ENCODE peak calls at places on chromosomes 7 and 10, in ten cellular contexts. O is cardiac muscle cell; K is left ventricle myocardium inferior; A is A549; Q is tibial artery; W is mesendoderm; Z is endodermal cell; G is transverse colon; E is hepatocyte; D is CD8-positive, alpha-beta T cell. I is an unnamed sample.

GRCh38 chr10:88664142-88664541 is at the start of gene LIPF:
- DNase-seq in O (no peak), K (no peak), A (no peak), Q (no peak), W (no peak), Z (no peak), G (no peak), E (no peak), D (no peak), I (no peak)

GRCh38 chr10:17838080-17838634 is 29.0 kb downstream of the MRC1 start:
- DNase-seq in O (peak; percentile 17), K (no peak), A (no peak), Q (no peak), W (no peak), Z (no peak), G (no peak), E (no peak), D (no peak), I (no peak)

GRCh38 chr10:63133787-63134557 is 844 bp downstream of the NRBF2 start:
- DNase-seq in O (peak; percentile 46), K (no peak), A (no peak), Q (no peak), W (peak; percentile 58), Z (no peak), G (no peak), E (no peak), D (no peak), I (no peak)

GRCh38 chr10:31958849-31959248 is 30.2 kb upstream of the ARHGAP12 start:
- DNase-seq in O (no peak), K (no peak), A (no peak), Q (no peak), W (no peak), Z (no peak), G (no peak), E (no peak), D (no peak), I (peak; percentile 30)

GRCh38 chr7:124779194-124779593 is 13.6 kb upstream of the GPR37 start:
- DNase-seq in O (no peak), K (no peak), A (no peak), Q (no peak), W (peak; percentile 60), Z (no peak), G (no peak), E (no peak), D (no peak), I (no peak)

GRCh38 chr10:34351161-34351560 is 463.9 kb downstream of the PARD3 start:
- DNase-seq in O (peak; percentile 55), K (no peak), A (no peak), Q (no peak), W (no peak), Z (no peak), G (no peak), E (no peak), D (no peak), I (no peak)

GRCh38 chr7:93327006-93327633 is 95.0 kb downstream of the VPS50 start:
- DNase-seq in O (peak; percentile 92), K (no peak), A (no peak), Q (no peak), W (no peak), Z (no peak), G (no peak), E (no peak), D (no peak), I (peak; percentile 88)

GRCh38 chr7:5701085-5701914 is 80.2 kb downstream of the RNF216 start:
- DNase-seq in O (no peak), K (no peak), A (no peak), Q (no peak), W (no peak), Z (no peak), G (no peak), E (no peak), D (peak; percentile 25), I (peak; percentile 68)

GRCh38 chr7:95297041-95297440 is 27.3 kb downstream of the PON1 start:
- DNase-seq in O (no peak), K (no peak), A (no peak), Q (no peak), W (no peak), Z (no peak), G (no peak), E (no peak), D (no peak), I (no peak)

GRCh38 chr7:116706668-116707126 is 34.7 kb downstream of the MET start:
- DNase-seq in O (peak; percentile 41), K (no peak), A (peak; percentile 82), Q (no peak), W (peak; percentile 27), Z (no peak), G (no peak), E (no peak), D (no peak), I (peak; percentile 76)

GRCh38 chr7:34019431-34019830 is 114.1 kb downstream of the BMPER start:
- DNase-seq in O (no peak), K (no peak), A (no peak), Q (no peak), W (no peak), Z (peak; percentile 48), G (no peak), E (no peak), D (no peak), I (no peak)

GRCh38 chr10:114262478-114262877 is 23.4 kb downstream of the VWA2 start:
- DNase-seq in O (no peak), K (no peak), A (no peak), Q (no peak), W (peak; percentile 27), Z (peak; percentile 69), G (no peak), E (no peak), D (no peak), I (no peak)

GRCh38 chr10:114260366-114260765 is 21.3 kb downstream of the VWA2 start:
- DNase-seq in O (no peak), K (no peak), A (no peak), Q (no peak), W (no peak), Z (no peak), G (no peak), E (no peak), D (no peak), I (no peak)

GRCh38 chr10:114261116-114261515 is 22.1 kb downstream of the VWA2 start:
- DNase-seq in O (peak; percentile 83), K (no peak), A (no peak), Q (no peak), W (no peak), Z (no peak), G (no peak), E (no peak), D (no peak), I (peak; percentile 76)

GRCh38 chr10:114266521-114266920 is 27.5 kb downstream of the VWA2 start:
- DNase-seq in O (peak; percentile 75), K (no peak), A (no peak), Q (no peak), W (no peak), Z (no peak), G (peak; percentile 21), E (peak; percentile 34), D (no peak), I (peak; percentile 84)

DNA sequence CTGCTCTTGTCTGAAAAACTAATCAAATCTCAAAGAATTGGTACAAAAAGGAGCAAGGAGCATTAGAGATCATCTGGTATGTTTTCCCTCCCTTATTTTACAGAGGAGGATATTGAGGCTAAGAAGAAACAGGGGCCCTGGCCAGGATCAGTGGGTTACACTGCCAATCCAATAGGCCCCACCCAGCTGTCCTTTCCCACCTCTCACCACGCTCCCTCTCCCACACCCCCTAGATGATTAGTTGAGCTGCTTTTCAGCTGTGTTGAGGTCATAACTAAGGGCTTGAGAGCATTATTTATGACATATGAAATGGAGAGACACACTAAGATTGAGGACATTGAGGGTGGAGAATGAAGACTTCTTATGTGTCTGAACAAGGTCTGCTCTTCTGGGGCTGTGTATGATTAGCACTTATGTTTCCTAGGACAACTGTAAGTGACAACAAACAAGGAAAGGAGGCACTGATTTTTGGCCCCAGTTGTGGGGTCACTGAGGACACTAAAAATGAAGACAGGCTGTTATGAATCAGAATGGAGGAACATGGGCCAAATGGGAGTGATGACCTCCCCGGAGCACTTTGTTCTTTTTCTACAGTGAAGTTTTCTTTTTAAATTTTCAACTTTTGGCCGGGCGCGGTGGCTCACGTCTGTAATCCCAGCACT is 26.5 kb downstream of the VWA2 start:
- DNase-seq in O (peak; percentile 10), K (peak; percentile 55), A (no peak), Q (no peak), W (no peak), Z (no peak), G (no peak), E (no peak), D (no peak), I (no peak)
- H3K27ac ChIP-seq in O (no peak overlapping the region), K (peak overlapping the region; percentile 87), A (no peak overlapping the region), Q (no peak overlapping the region), W (no peak overlapping the region), Z (no peak overlapping the region), G (no peak overlapping the region), E (no peak overlapping the region), D (no peak overlapping the region), I (no peak overlapping the region)

DNA sequence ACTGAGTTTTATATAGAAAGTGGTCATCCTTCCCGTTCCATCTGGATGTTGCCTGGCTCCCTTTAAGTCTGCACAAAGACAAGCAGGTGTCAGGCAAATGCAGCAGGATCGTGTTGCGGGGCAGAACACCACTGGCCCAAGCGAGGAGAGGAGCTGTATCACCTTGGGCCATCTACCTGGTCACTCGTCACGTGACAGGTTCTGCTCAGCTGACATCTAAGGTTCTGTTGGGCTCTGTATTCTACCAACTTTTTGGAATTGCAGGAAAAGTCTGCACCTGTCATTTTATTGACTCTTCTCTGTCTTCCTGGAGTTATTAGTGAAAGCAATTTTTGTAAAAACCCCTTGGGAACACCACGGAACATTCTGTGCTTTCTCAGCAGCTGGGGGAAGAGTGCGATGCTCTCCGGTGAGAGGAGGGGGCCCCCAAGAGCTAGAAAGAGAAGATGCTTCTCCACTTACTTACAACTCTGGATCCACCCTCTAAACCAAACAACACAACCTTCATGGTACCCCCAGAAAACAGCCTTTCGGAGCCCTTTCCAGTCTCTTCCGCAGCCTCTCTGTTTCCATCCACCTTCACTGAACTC is 83.4 kb upstream of the NMT2 start:
- DNase-seq in O (no peak), K (no peak), A (no peak), Q (no peak), W (no peak), Z (no peak), G (no peak), E (no peak), D (no peak), I (no peak)
- H3K4me1 ChIP-seq in O (peaks cover 26% of the 10 kb centered on the region), K (peaks cover 24% of the 10 kb centered on the region), A (no peaks in the 10 kb centered on the region), Q (no peaks in the 10 kb centered on the region), W (peaks cover 17% of the 10 kb centered on the region), Z (peaks cover 10% of the 10 kb centered on the region), G (no peaks in the 10 kb centered on the region), E (no peaks in the 10 kb centered on the region), D (peaks cover 18% of the 10 kb centered on the region), I (no peaks in the 10 kb centered on the region)

GRCh38 chr10:132199854-132200311 is 13.1 kb downstream of the DPYSL4 start:
- DNase-seq in O (no peak), K (no peak), A (no peak), Q (peak; percentile 49), W (no peak), Z (no peak), G (no peak), E (no peak), D (no peak), I (no peak)
- H3K27ac ChIP-seq in O (no peak overlapping the region), K (no peak overlapping the region), A (no peak overlapping the region), Q (no peak overlapping the region), W (no peak overlapping the region), Z (no peak overlapping the region), G (no peak overlapping the region), E (no peak overlapping the region), D (no peak overlapping the region), I (no peak overlapping the region)

DNA sequence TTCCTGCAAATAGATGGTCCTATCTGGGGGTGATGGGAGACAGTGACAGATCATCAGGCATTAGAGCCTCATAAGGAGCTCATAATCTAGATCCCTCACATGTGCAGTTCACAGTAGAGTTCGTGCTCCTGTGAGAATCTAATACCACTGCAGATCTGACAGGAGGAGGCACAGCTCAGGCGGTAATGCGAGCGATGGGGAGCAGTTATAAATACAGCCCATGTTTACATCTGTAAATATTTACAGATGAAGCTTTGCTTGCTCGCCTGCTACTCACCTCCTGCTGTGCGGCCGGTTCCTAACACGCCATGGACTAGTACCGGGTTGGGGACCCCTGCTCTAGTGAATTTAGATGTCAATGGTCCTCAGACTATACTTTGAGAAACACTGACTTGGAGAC is 17.0 kb upstream of the CDCA7L start:
- DNase-seq in O (no peak), K (no peak), A (no peak), Q (no peak), W (no peak), Z (no peak), G (no peak), E (no peak), D (no peak), I (no peak)
- H3K4me1 ChIP-seq in O (peaks cover 6% of the 10 kb centered on the region), K (no peaks in the 10 kb centered on the region), A (peaks cover 11% of the 10 kb centered on the region), Q (no peaks in the 10 kb centered on the region), W (peaks cover 4% of the 10 kb centered on the region), Z (peaks cover 8% of the 10 kb centered on the region), G (no peaks in the 10 kb centered on the region), E (no peaks in the 10 kb centered on the region), D (peaks cover 6% of the 10 kb centered on the region), I (peaks cover 4% of the 10 kb centered on the region)

I was measured in foreskin keratinocyte.